ENCODE peak calls at places on chromosomes 1 and 21, in six cellular contexts. K is fibroblast of pulmonary artery, C is stromal cell of bone marrow, G is HT1080, V is H9, H is heart right ventricle. L is an unnamed sample.

GRCh38 chr1:154752273-154753030 is 117.6 kb downstream of the KCNN3 start:
- DNase-seq in G (no peak), H (no peak), V (no peak), C (no peak), K (no peak), L (no peak)

GRCh38 chr21:41722052-41723018 is 44.5 kb downstream of the RIPK4 start:
- DNase-seq in C (no peak), H (no peak), G (no peak), V (no peak), K (no peak), L (no peak)

GRCh38 chr1:243926803-243927245 is 76.8 kb upstream of the AKT3 start:
- DNase-seq in G (peak; percentile 96), C (peak; percentile 76), H (no peak), K (peak; percentile 91), V (no peak), L (peak; percentile 89)

GRCh38 chr1:98884864-98885263 is 119.8 kb downstream of the PLPPR5 start:
- DNase-seq in K (no peak), V (no peak), G (peak; percentile 1), C (no peak), H (no peak), L (no peak)

GRCh38 chr1:211118407-211119102 is 15.4 kb downstream of the KCNH1 start:
- DNase-seq in H (no peak), G (peak; percentile 36), C (peak; percentile 88), V (no peak), K (no peak), L (no peak)

GRCh38 chr1:221548942-221549341 is 192.9 kb downstream of the DUSP10 start:
- DNase-seq in H (no peak), K (no peak), C (no peak), G (no peak), V (no peak), L (no peak)

GRCh38 chr1:61004269-61005003 is 77.9 kb upstream of the NFIA start:
- DNase-seq in V (no peak), G (no peak), H (no peak), C (no peak), K (peak; percentile 10), L (no peak)

GRCh38 chr1:94579876-94580294 is 38.3 kb upstream of the F3 start:
- DNase-seq in V (peak; percentile 69), C (no peak), H (no peak), G (peak; percentile 92), K (peak; percentile 85), L (peak; percentile 81)

GRCh38 chr1:204647114-204647804 is 38.3 kb downstream of the LRRN2 start:
- DNase-seq in H (no peak), V (peak; percentile 65), C (peak; percentile 57), G (peak; percentile 74), K (peak; percentile 83), L (no peak)

GRCh38 chr21:45253180-45253579 is 34.5 kb downstream of the POFUT2 start:
- DNase-seq in K (no peak), H (no peak), C (no peak), G (peak; percentile 58), V (peak; percentile 21), L (no peak)

GRCh38 chr1:69511426-69512192 is 56.1 kb upstream of the LRRC7 start:
- DNase-seq in H (no peak), V (no peak), C (no peak), K (no peak), G (no peak), L (peak; percentile 49)

GRCh38 chr1:162019436-162019835 is 4.2 kb downstream of the OLFML2B start:
- DNase-seq in K (no peak), V (no peak), H (no peak), G (no peak), C (no peak), L (no peak)